ENCODE peak calls at places on chromosome 21, in four cellular contexts. W, O, V and J are unnamed samples.

GRCh38 chr21:43645414-43645891 is 13.8 kb downstream of the HSF2BP start:
- DNase-seq in W (no peak), O (no peak), V (peak; percentile 37), J (no peak)

GRCh38 chr21:34946385-34947121 is 102.5 kb downstream of the RUNX1 start:
- DNase-seq in W (no peak), O (no peak), V (no peak), J (no peak)

GRCh38 chr21:31658053-31658452 is 1.4 kb upstream of the SOD1 start:
- DNase-seq in W (no peak), O (no peak), V (no peak), J (no peak)

GRCh38 chr21:37072239-37072987 is 458 bp downstream of the PIGP start:
- DNase-seq in W (peak; percentile 46), O (no peak), V (peak; percentile 43), J (no peak)

GRCh38 chr21:37006521-37007291 is at the start of gene RIPPLY3:
- DNase-seq in W (no peak), O (no peak), V (peak; percentile 42), J (peak; percentile 75)

GRCh38 chr21:21845901-21846396 is 847.7 kb downstream of the NCAM2 start:
- DNase-seq in W (no peak), O (no peak), V (no peak), J (no peak)

GRCh38 chr21:27035791-27036190 is 68.9 kb upstream of the ADAMTS5 start:
- DNase-seq in W (no peak), O (no peak), V (no peak), J (no peak)

GRCh38 chr21:32370971-32371766 is 21.6 kb downstream of the URB1 start:
- DNase-seq in W (no peak), O (no peak), V (no peak), J (no peak)

GRCh38 chr21:16455526-16455925 is 725.7 kb downstream of the USP25 start:
- DNase-seq in W (no peak), O (no peak), V (no peak), J (no peak)

GRCh38 chr21:32359719-32360260 is 33.0 kb downstream of the URB1 start:
- DNase-seq in W (no peak), O (no peak), V (no peak), J (no peak)

GRCh38 chr21:37868896-37869295 is 47.4 kb downstream of the KCNJ6 start:
- DNase-seq in W (no peak), O (no peak), V (no peak), J (no peak)

GRCh38 chr21:17527240-17527639 is 14.4 kb downstream of the CXADR start:
- DNase-seq in W (no peak), O (no peak), V (no peak), J (peak; percentile 24)

GRCh38 chr21:36835383-36835795 is 131.1 kb downstream of the HLCS start:
- DNase-seq in W (no peak), O (no peak), V (no peak), J (peak; percentile 22)

GRCh38 chr21:43834146-43834905 is 30.7 kb upstream of the AGPAT3 start:
- DNase-seq in W (no peak), O (no peak), V (no peak), J (peak; percentile 8)

GRCh38 chr21:34807146-34807880 is 138.5 kb downstream of the CLIC6 start:
- DNase-seq in W (no peak), O (no peak), V (no peak), J (no peak)

GRCh38 chr21:15301014-15301413 is 236.2 kb upstream of the NRIP1 start:
- DNase-seq in W (no peak), O (no peak), V (no peak), J (no peak)

GRCh38 chr21:15300131-15300530 is 235.3 kb upstream of the NRIP1 start:
- DNase-seq in W (no peak), O (no peak), V (no peak), J (no peak)

GRCh38 chr21:15298306-15298705 is 233.5 kb upstream of the NRIP1 start:
- DNase-seq in W (no peak), O (no peak), V (no peak), J (no peak)

GRCh38 chr21:15297829-15298228 is 233.0 kb upstream of the NRIP1 start:
- DNase-seq in W (no peak), O (no peak), V (no peak), J (no peak)

DNA sequence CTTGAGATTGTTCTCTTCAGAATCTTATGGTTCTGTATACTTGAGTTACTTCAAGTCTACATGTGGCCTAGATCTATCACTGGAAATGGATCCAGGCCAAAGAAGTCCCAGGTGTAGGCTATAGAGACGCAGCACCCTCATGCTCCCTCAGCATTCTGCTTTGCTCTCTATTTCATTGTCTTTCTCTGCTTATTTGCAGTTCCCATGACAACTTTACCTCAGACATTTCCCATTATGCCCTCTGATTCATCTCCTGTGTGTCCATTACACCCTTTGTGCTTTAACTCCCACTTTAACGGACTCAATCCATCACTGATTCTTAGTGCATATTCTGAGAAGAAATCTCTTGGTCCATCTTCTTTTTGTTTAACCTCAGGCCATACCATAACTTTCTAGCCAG is 236.9 kb upstream of the NRIP1 start:
- DNase-seq in W (no peak), O (no peak), V (no peak), J (no peak)
- TF ChIP-seq TAF1 in W (no peak), O (no peak), V (no peak), J (no peak)

GRCh38 chr21:33650230-33650629 is 7.9 kb downstream of the ITSN1 start:
- DNase-seq in W (no peak), O (no peak), V (no peak), J (no peak)

GRCh38 chr21:33648555-33648954 is 6.3 kb downstream of the ITSN1 start:
- DNase-seq in W (no peak), O (no peak), V (no peak), J (no peak)

GRCh38 chr21:33651965-33652680 is 9.8 kb downstream of the ITSN1 start:
- DNase-seq in W (no peak), O (no peak), V (no peak), J (no peak)

GRCh38 chr21:33654412-33654811 is 12.1 kb downstream of the ITSN1 start:
- DNase-seq in W (no peak), O (no peak), V (no peak), J (no peak)

GRCh38 chr21:33650929-33651505 is 8.7 kb downstream of the ITSN1 start:
- DNase-seq in W (no peak), O (no peak), V (no peak), J (no peak)
- TF ChIP-seq POLR2AphosphoS5 in W (no peak), O (no peak), V (no peak), J (no peak)

DNA sequence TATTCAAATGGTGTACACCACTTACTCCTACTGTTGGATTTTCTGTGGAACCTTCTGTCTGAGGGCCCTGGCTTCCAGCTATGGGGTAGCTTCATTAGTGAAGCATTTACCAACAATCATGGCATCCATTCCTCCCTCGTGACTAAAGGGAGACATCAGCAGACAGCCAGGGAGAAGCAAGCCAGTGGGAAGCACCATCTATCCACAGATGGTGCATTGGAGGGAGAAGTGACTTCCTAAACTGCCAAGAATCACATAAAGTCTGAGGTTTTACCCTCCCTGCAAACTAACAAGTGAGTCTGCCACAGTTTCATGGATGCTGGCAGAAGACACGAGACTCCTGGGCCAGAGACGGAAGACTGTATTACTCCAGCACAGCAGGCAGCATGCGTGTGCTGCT is 31.4 kb downstream of the UMODL1 start:
- DNase-seq in W (no peak), O (no peak), V (no peak), J (no peak)
- TF ChIP-seq TAF1 in W (no peak), O (no peak), V (no peak), J (no peak)

GRCh38 chr21:18547347-18547746 is 143.8 kb upstream of the TMPRSS15 start:
- DNase-seq in W (no peak), O (no peak), V (no peak), J (no peak)
- TF ChIP-seq POLR2AphosphoS5 in W (no peak), O (no peak), V (no peak), J (no peak)

DNA sequence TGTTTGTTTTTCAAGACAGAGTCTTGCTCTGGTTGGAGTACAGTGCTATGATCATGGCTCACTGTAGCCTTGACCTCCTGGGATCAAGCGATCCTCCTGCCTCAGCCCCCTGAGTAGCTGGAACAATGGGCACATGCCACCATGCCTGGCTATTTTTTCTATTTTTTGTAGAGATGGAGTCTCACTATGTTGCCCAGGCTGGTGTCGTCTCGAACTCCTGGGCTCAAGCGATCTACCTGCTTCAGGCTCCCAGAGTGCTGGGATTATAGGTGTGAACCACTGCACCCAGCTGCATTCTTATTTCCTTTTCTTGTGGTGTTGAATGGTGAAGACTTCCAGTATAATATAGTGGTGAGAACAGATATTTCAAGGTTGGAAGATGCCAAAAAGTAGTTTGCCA is 28.0 kb downstream of the B3GALT5 start:
- DNase-seq in W (no peak), O (no peak), V (no peak), J (no peak)
- TF ChIP-seq TAF1 in W (no peak), O (no peak), V (no peak), J (no peak)

DNA sequence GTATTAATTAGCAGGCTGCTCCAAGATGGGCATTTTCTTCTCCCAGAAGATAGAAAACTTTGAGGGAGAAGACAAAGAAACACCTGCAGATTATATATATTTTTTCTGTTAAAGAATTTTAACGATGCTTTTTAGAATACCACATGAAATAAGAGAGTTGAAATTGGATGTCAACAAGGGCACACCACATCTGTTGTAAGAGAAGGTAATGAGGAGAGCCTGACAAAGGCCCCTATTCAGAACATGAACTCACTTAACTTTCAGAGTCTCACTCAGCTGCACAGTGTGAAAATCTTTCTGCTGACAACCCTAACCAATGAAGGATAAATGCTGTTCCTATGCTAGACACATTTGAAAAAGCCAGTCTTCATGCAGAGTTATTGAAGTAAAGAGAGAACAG is 7.3 kb downstream of the KRTAP22-2 start:
- DNase-seq in W (no peak), O (no peak), V (no peak), J (no peak)
- TF ChIP-seq POLR2AphosphoS5 in W (no peak), O (no peak), V (no peak), J (no peak)

DNA sequence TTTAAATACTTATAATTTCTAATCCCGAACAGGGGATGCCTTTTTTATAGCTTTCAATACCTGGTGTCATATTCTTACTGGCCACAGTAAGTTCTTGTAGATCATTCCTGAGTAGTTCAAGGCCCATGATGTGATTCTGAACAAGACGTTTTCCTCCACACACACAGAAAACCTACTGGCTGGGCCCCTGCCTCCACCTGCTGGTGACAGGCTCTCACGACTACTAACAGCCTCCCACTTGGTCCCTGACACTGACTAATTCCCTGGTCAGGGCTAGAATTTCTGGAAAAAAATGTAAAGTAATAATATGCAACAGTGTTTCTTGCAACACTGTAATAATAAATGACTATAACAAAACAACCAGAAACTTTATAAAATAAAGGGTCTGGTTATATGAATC is 50.4 kb upstream of the RIPK4 start:
- DNase-seq in W (peak; percentile 65), O (no peak), V (peak; percentile 73), J (peak; percentile 72)
- TF ChIP-seq TAF1 in W (no peak), O (no peak), V (no peak), J (no peak)

GRCh38 chr21:46051379-46051770 is 46.5 kb upstream of the COL6A2 start:
- DNase-seq in W (no peak), O (no peak), V (no peak), J (no peak)

GRCh38 chr21:46050651-46051378 is 47.1 kb upstream of the COL6A2 start:
- DNase-seq in W (no peak), O (no peak), V (no peak), J (no peak)

GRCh38 chr21:46046471-46046870 is 51.4 kb upstream of the COL6A2 start:
- DNase-seq in W (no peak), O (no peak), V (no peak), J (no peak)

GRCh38 chr21:46049890-46050650 is 47.8 kb upstream of the COL6A2 start:
- DNase-seq in W (no peak), O (no peak), V (no peak), J (no peak)

GRCh38 chr21:46048926-46049889 is 48.7 kb upstream of the COL6A2 start:
- DNase-seq in W (no peak), O (no peak), V (no peak), J (no peak)
- TF ChIP-seq POLR2AphosphoS5 in W (no peak), O (no peak), V (no peak), J (no peak)